ENCODE peak calls at places on chromosomes 1 and 21, in five cellular contexts. One of them, this sample, is unnamed.

GRCh38 chr1:220409751-220410370 is 118.1 kb upstream of the MARK1 start:
- DNase-seq in HepG2: no peak
- DNase-seq in H1: no peak
- DNase-seq in K562: no peak
- DNase-seq in GM12878: no peak
- DNase-seq in this sample: peak; percentile 18

GRCh38 chr1:22436948-22437347 is 14.7 kb upstream of the ZBTB40 start:
- DNase-seq in H1: no peak
- DNase-seq in K562: no peak
- DNase-seq in HepG2: no peak
- DNase-seq in GM12878: no peak
- DNase-seq in this sample: no peak

GRCh38 chr21:38985423-38986378 is 180.0 kb downstream of the ETS2 start:
- DNase-seq in K562: peak; percentile 94
- DNase-seq in H1: no peak
- DNase-seq in GM12878: peak; percentile 12
- DNase-seq in HepG2: no peak
- DNase-seq in this sample: no peak

GRCh38 chr1:119758584-119758983 is 10.1 kb downstream of the HMGCS2 start:
- DNase-seq in GM12878: no peak
- DNase-seq in HepG2: no peak
- DNase-seq in H1: no peak
- DNase-seq in K562: no peak
- DNase-seq in this sample: no peak

GRCh38 chr1:68975534-68975933 is 478.7 kb upstream of the DEPDC1 start:
- DNase-seq in K562: no peak
- DNase-seq in GM12878: no peak
- DNase-seq in H1: no peak
- DNase-seq in HepG2: no peak
- DNase-seq in this sample: peak; percentile 80

GRCh38 chr1:26212726-26213125 is 21.3 kb upstream of the CEP85 start:
- DNase-seq in K562: no peak
- DNase-seq in GM12878: no peak
- DNase-seq in HepG2: no peak
- DNase-seq in H1: no peak
- DNase-seq in this sample: no peak

GRCh38 chr1:183736391-183736790 is 68.5 kb upstream of the RGL1 start:
- DNase-seq in K562: no peak
- DNase-seq in GM12878: no peak
- DNase-seq in HepG2: no peak
- DNase-seq in H1: no peak
- DNase-seq in this sample: no peak

GRCh38 chr1:12386130-12386529 is 156.3 kb downstream of the VPS13D start:
- DNase-seq in GM12878: no peak
- DNase-seq in HepG2: peak; percentile 47
- DNase-seq in K562: no peak
- DNase-seq in H1: no peak
- DNase-seq in this sample: no peak

GRCh38 chr21:34857122-34857713 is 188.4 kb downstream of the CLIC6 start:
- DNase-seq in GM12878: no peak
- DNase-seq in HepG2: no peak
- DNase-seq in H1: no peak
- DNase-seq in K562: no peak
- DNase-seq in this sample: no peak

GRCh38 chr1:10685851-10686403 is 110.5 kb downstream of the CASZ1 start:
- DNase-seq in GM12878: no peak
- DNase-seq in K562: no peak
- DNase-seq in H1: no peak
- DNase-seq in HepG2: peak; percentile 93
- DNase-seq in this sample: no peak
- H3K4me1 ChIP-seq in GM12878: no peaks in the 10 kb centered on the region
- H3K4me1 ChIP-seq in K562: peaks cover 43% of the 10 kb centered on the region
- H3K4me1 ChIP-seq in H1: peaks cover 23% of the 10 kb centered on the region
- H3K4me1 ChIP-seq in HepG2: peaks cover 78% of the 10 kb centered on the region
- H3K4me1 ChIP-seq in this sample: peaks cover 28% of the 10 kb centered on the region

GRCh38 chr1:156645058-156645457 is 3.1 kb downstream of the BCAN start:
- DNase-seq in H1: no peak
- DNase-seq in GM12878: no peak
- DNase-seq in K562: no peak
- DNase-seq in HepG2: no peak
- DNase-seq in this sample: no peak

GRCh38 chr1:156645666-156646065 is 3.7 kb downstream of the BCAN start:
- DNase-seq in GM12878: no peak
- DNase-seq in H1: no peak
- DNase-seq in K562: no peak
- DNase-seq in HepG2: no peak
- DNase-seq in this sample: no peak

GRCh38 chr1:156648496-156648895 is 6.6 kb downstream of the BCAN start:
- DNase-seq in K562: no peak
- DNase-seq in HepG2: no peak
- DNase-seq in GM12878: no peak
- DNase-seq in H1: no peak
- DNase-seq in this sample: no peak

GRCh38 chr1:156647351-156647750 is 5.4 kb downstream of the BCAN start:
- DNase-seq in HepG2: no peak
- DNase-seq in GM12878: no peak
- DNase-seq in K562: no peak
- DNase-seq in H1: no peak
- DNase-seq in this sample: no peak

GRCh38 chr1:156646738-156647211 is 4.9 kb downstream of the BCAN start:
- DNase-seq in K562: no peak
- DNase-seq in HepG2: no peak
- DNase-seq in GM12878: no peak
- DNase-seq in H1: peak; percentile 54
- DNase-seq in this sample: peak; percentile 60
- TF ChIP-seq CREB1 in K562: no peak
- TF ChIP-seq CREB1 in HepG2: no peak
- TF ChIP-seq CREB1 in GM12878: no peak
- TF ChIP-seq CREB1 in H1: peak; percentile 28
- TF ChIP-seq CREB1 in this sample: no peak

GRCh38 chr21:41426656-41427311 is 745 bp downstream of the MX1 start:
- DNase-seq in K562: no peak
- DNase-seq in HepG2: no peak
- DNase-seq in H1: peak; percentile 45
- DNase-seq in GM12878: no peak
- DNase-seq in this sample: peak; percentile 51
- H2AFZ ChIP-seq in K562: no peak overlapping the region
- H2AFZ ChIP-seq in HepG2: no peak overlapping the region
- H2AFZ ChIP-seq in H1: no peak overlapping the region
- H2AFZ ChIP-seq in GM12878: no peak overlapping the region
- H2AFZ ChIP-seq in this sample: peak overlapping the region; percentile 98

DNA sequence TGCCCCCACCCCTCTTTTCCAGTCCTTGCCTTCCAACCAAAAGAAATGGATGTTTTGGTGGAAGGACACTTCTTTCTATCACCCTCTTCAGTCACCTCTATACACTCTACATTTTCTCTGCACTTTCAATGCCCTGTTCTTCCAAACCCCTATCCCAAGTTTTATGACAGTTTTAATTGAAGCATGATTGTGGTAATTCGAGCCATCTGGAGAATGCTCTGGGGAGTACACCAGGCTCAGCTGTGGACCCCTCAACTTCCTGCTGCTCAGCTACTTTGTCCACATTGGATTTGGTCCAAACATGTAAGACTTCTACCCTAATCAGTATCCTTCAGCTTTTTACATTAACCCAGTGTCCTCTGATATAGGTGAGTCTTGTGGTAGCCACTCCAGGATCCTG is 129.7 kb downstream of the SYT2 start:
- DNase-seq in HepG2: no peak
- DNase-seq in K562: no peak
- DNase-seq in H1: no peak
- DNase-seq in GM12878: no peak
- DNase-seq in this sample: no peak
- H3K4me1 ChIP-seq in HepG2: peaks cover 25% of the 10 kb centered on the region
- H3K4me1 ChIP-seq in K562: peaks cover 2% of the 10 kb centered on the region
- H3K4me1 ChIP-seq in H1: peaks cover 23% of the 10 kb centered on the region
- H3K4me1 ChIP-seq in GM12878: no peaks in the 10 kb centered on the region
- H3K4me1 ChIP-seq in this sample: peaks cover 36% of the 10 kb centered on the region

GRCh38 chr21:16634522-16634914 is 878.3 kb upstream of the CXADR start:
- DNase-seq in K562: no peak
- DNase-seq in GM12878: no peak
- DNase-seq in HepG2: no peak
- DNase-seq in H1: no peak
- DNase-seq in this sample: peak; percentile 75

DNA sequence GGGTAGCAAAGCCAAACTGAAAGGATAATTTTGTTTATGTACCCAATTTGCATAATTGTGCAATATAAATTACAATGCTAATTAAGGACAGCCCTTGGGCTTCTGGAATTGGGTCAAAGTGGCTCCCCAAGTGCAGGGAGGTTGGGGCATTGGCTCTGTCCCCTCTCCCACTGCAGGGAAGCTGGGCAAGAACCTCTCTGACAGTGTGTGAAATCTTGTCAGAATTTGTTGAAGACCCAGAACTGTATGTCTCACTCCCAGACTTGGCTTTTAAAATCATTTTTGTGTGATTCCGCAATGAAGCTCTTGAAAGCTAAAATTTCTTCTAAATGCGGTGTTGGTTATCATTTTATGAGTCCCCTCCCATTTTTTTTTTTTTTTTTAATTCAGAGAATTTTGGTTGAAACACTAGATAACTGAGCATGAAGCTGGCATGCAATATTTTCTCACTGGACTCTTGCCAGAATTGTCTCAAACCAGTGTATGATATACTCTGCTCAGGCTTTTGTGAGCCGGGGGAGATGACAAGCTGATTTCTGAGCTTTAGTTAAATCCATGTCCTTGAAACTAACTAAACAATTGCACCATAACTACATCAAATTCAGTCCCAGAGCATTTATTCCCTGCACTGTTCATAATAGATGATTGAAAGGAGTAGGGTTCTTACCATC is 878.9 kb upstream of the CXADR start:
- DNase-seq in GM12878: no peak
- DNase-seq in K562: no peak
- DNase-seq in H1: no peak
- DNase-seq in HepG2: no peak
- DNase-seq in this sample: no peak
- TF ChIP-seq CREB1 in GM12878: no peak
- TF ChIP-seq CREB1 in K562: no peak
- TF ChIP-seq CREB1 in H1: no peak
- TF ChIP-seq CREB1 in HepG2: no peak
- TF ChIP-seq CREB1 in this sample: no peak

GRCh38 chr21:29654203-29654602 is 285.6 kb downstream of the GRIK1 start:
- DNase-seq in GM12878: no peak
- DNase-seq in HepG2: no peak
- DNase-seq in K562: no peak
- DNase-seq in H1: no peak
- DNase-seq in this sample: no peak
- H2AFZ ChIP-seq in GM12878: no peak overlapping the region
- H2AFZ ChIP-seq in HepG2: no peak overlapping the region
- H2AFZ ChIP-seq in K562: peak overlapping the region; percentile 49
- H2AFZ ChIP-seq in H1: no peak overlapping the region
- H2AFZ ChIP-seq in this sample: no peak overlapping the region

DNA sequence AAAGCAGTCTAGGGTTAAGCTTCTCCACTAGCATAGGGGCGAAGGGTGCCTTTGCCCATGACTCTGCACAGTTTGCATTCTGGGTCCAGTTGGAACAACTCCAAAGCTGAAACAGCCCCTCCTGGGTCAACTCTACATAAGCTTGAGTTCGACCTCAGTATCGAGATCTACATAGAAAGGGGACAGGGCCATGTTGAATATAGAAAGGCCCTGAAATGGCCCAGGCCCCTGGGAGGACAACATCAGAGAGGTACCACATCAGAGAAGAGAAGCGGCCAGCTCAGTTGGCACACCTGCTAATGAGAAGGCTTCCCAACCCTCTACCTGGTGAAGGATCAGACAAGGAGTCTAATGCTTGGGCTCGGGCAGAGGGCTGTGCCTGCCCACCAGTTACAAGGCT is 1.6 kb downstream of the DENND2D start:
- DNase-seq in K562: no peak
- DNase-seq in HepG2: no peak
- DNase-seq in GM12878: no peak
- DNase-seq in H1: no peak
- DNase-seq in this sample: no peak
- H3K4me1 ChIP-seq in K562: peaks cover 21% of the 10 kb centered on the region
- H3K4me1 ChIP-seq in HepG2: peaks cover 97% of the 10 kb centered on the region
- H3K4me1 ChIP-seq in GM12878: peaks cover 34% of the 10 kb centered on the region
- H3K4me1 ChIP-seq in H1: peaks cover 2% of the 10 kb centered on the region
- H3K4me1 ChIP-seq in this sample: peaks cover 8% of the 10 kb centered on the region

GRCh38 chr1:117606608-117607261 is 887 bp downstream of the TENT5C start:
- DNase-seq in K562: peak; percentile 48
- DNase-seq in GM12878: no peak
- DNase-seq in H1: peak; percentile 54
- DNase-seq in HepG2: no peak
- DNase-seq in this sample: peak; percentile 43
- TF ChIP-seq CREB1 in K562: no peak
- TF ChIP-seq CREB1 in GM12878: no peak
- TF ChIP-seq CREB1 in H1: no peak
- TF ChIP-seq CREB1 in HepG2: no peak
- TF ChIP-seq CREB1 in this sample: no peak